ENCODE peak calls at places on chromosomes 4 and X, in seven cellular contexts. One of them, this sample, is unnamed.

GRCh38 chr4:6327220-6327917 is 57.7 kb downstream of the WFS1 start:
- DNase-seq in pancreas: peak
- DNase-seq in CD8-positive, alpha-beta memory T cell: peak
- DNase-seq in cardiac muscle cell: peak
- DNase-seq in stromal cell of bone marrow: peak
- DNase-seq in MV-4-11: peak
- DNase-seq in WERI-Rb-1: peak
- DNase-seq in this sample: peak

GRCh38 chrX:124098089-124098488 is 136.6 kb downstream of the STAG2 start:
- DNase-seq in pancreas: no peak
- DNase-seq in CD8-positive, alpha-beta memory T cell: no peak
- DNase-seq in cardiac muscle cell: peak
- DNase-seq in stromal cell of bone marrow: peak
- DNase-seq in MV-4-11: peak
- DNase-seq in WERI-Rb-1: no peak
- DNase-seq in this sample: no peak

GRCh38 chr4:151207868-151208267 is 69.1 kb upstream of the PRSS48 start:
- DNase-seq in pancreas: no peak
- DNase-seq in CD8-positive, alpha-beta memory T cell: no peak
- DNase-seq in cardiac muscle cell: no peak
- DNase-seq in stromal cell of bone marrow: no peak
- DNase-seq in MV-4-11: no peak
- DNase-seq in WERI-Rb-1: no peak
- DNase-seq in this sample: no peak

GRCh38 chr4:62644372-62644771 is 1444.2 kb downstream of the ADGRL3 start:
- DNase-seq in pancreas: no peak
- DNase-seq in CD8-positive, alpha-beta memory T cell: no peak
- DNase-seq in cardiac muscle cell: peak
- DNase-seq in stromal cell of bone marrow: no peak
- DNase-seq in MV-4-11: peak
- DNase-seq in WERI-Rb-1: peak
- DNase-seq in this sample: no peak

GRCh38 chrX:16587776-16588175 is 62.2 kb upstream of the S100G start:
- DNase-seq in pancreas: no peak
- DNase-seq in CD8-positive, alpha-beta memory T cell: no peak
- DNase-seq in cardiac muscle cell: no peak
- DNase-seq in stromal cell of bone marrow: no peak
- DNase-seq in MV-4-11: no peak
- DNase-seq in WERI-Rb-1: no peak
- DNase-seq in this sample: no peak

GRCh38 chr4:65599335-65599734 is 71.0 kb downstream of the EPHA5 start:
- DNase-seq in pancreas: no peak
- DNase-seq in CD8-positive, alpha-beta memory T cell: no peak
- DNase-seq in cardiac muscle cell: no peak
- DNase-seq in stromal cell of bone marrow: no peak
- DNase-seq in MV-4-11: no peak
- DNase-seq in WERI-Rb-1: no peak
- DNase-seq in this sample: no peak

GRCh38 chrX:30153881-30154260 is 61.5 kb upstream of the MAGEB2 start:
- DNase-seq in pancreas: no peak
- DNase-seq in CD8-positive, alpha-beta memory T cell: no peak
- DNase-seq in cardiac muscle cell: no peak
- DNase-seq in stromal cell of bone marrow: no peak
- DNase-seq in MV-4-11: no peak
- DNase-seq in WERI-Rb-1: no peak
- DNase-seq in this sample: no peak

GRCh38 chrX:44071847-44072545 is 98.8 kb upstream of the NDP start:
- DNase-seq in pancreas: no peak
- DNase-seq in CD8-positive, alpha-beta memory T cell: no peak
- DNase-seq in cardiac muscle cell: no peak
- DNase-seq in stromal cell of bone marrow: peak
- DNase-seq in MV-4-11: no peak
- DNase-seq in WERI-Rb-1: no peak
- DNase-seq in this sample: no peak

GRCh38 chr4:166972071-166972470 is 262.2 kb downstream of the SPOCK3 start:
- DNase-seq in pancreas: no peak
- DNase-seq in CD8-positive, alpha-beta memory T cell: no peak
- DNase-seq in cardiac muscle cell: peak
- DNase-seq in stromal cell of bone marrow: no peak
- DNase-seq in MV-4-11: no peak
- DNase-seq in WERI-Rb-1: no peak
- DNase-seq in this sample: no peak

GRCh38 chr4:155960522-155960921 is 6.9 kb upstream of the CTSO start:
- DNase-seq in pancreas: no peak
- DNase-seq in CD8-positive, alpha-beta memory T cell: no peak
- DNase-seq in cardiac muscle cell: peak
- DNase-seq in stromal cell of bone marrow: peak
- DNase-seq in MV-4-11: no peak
- DNase-seq in WERI-Rb-1: no peak
- DNase-seq in this sample: no peak

GRCh38 chrX:10749113-10749512 is 128.7 kb upstream of the MID1 start:
- DNase-seq in pancreas: no peak
- DNase-seq in CD8-positive, alpha-beta memory T cell: no peak
- DNase-seq in cardiac muscle cell: no peak
- DNase-seq in stromal cell of bone marrow: peak
- DNase-seq in MV-4-11: no peak
- DNase-seq in WERI-Rb-1: no peak
- DNase-seq in this sample: no peak

GRCh38 chrX:3516051-3516541 is 169.6 kb upstream of the MXRA5 start:
- DNase-seq in pancreas: no peak
- DNase-seq in CD8-positive, alpha-beta memory T cell: no peak
- DNase-seq in cardiac muscle cell: peak
- DNase-seq in stromal cell of bone marrow: no peak
- DNase-seq in MV-4-11: peak
- DNase-seq in WERI-Rb-1: no peak
- DNase-seq in this sample: no peak

GRCh38 chrX:154600962-154601374 is 16.0 kb downstream of the CTAG1A start:
- DNase-seq in pancreas: peak
- DNase-seq in CD8-positive, alpha-beta memory T cell: no peak
- DNase-seq in cardiac muscle cell: peak
- DNase-seq in stromal cell of bone marrow: no peak
- DNase-seq in MV-4-11: no peak
- DNase-seq in WERI-Rb-1: peak
- DNase-seq in this sample: no peak

GRCh38 chrX:49257846-49258748 is 6.4 kb downstream of the FOXP3 start:
- DNase-seq in pancreas: peak
- DNase-seq in CD8-positive, alpha-beta memory T cell: no peak
- DNase-seq in cardiac muscle cell: no peak
- DNase-seq in stromal cell of bone marrow: no peak
- DNase-seq in MV-4-11: no peak
- DNase-seq in WERI-Rb-1: no peak
- DNase-seq in this sample: no peak

GRCh38 chr4:20028694-20029093 is 223.0 kb upstream of the SLIT2 start:
- DNase-seq in pancreas: no peak
- DNase-seq in CD8-positive, alpha-beta memory T cell: no peak
- DNase-seq in cardiac muscle cell: no peak
- DNase-seq in stromal cell of bone marrow: peak
- DNase-seq in MV-4-11: no peak
- DNase-seq in WERI-Rb-1: no peak
- DNase-seq in this sample: no peak

GRCh38 chrX:130676861-130677260 is 226.1 kb downstream of the ENOX2 start:
- DNase-seq in pancreas: no peak
- DNase-seq in CD8-positive, alpha-beta memory T cell: no peak
- DNase-seq in cardiac muscle cell: peak
- DNase-seq in stromal cell of bone marrow: no peak
- DNase-seq in MV-4-11: no peak
- DNase-seq in WERI-Rb-1: no peak
- DNase-seq in this sample: no peak

GRCh38 chrX:153764786-153765137 is 713 bp downstream of the PLXNB3 start:
- DNase-seq in pancreas: peak
- DNase-seq in CD8-positive, alpha-beta memory T cell: peak
- DNase-seq in cardiac muscle cell: no peak
- DNase-seq in stromal cell of bone marrow: no peak
- DNase-seq in MV-4-11: no peak
- DNase-seq in WERI-Rb-1: no peak
- DNase-seq in this sample: peak

GRCh38 chr4:79599691-79600090 is 191.7 kb upstream of the GK2 start:
- DNase-seq in pancreas: no peak
- DNase-seq in CD8-positive, alpha-beta memory T cell: no peak
- DNase-seq in cardiac muscle cell: no peak
- DNase-seq in stromal cell of bone marrow: no peak
- DNase-seq in MV-4-11: no peak
- DNase-seq in WERI-Rb-1: no peak
- DNase-seq in this sample: no peak

GRCh38 chr4:98536631-98537030 is 121.8 kb downstream of the TSPAN5 start:
- DNase-seq in pancreas: no peak
- DNase-seq in CD8-positive, alpha-beta memory T cell: no peak
- DNase-seq in cardiac muscle cell: no peak
- DNase-seq in stromal cell of bone marrow: no peak
- DNase-seq in MV-4-11: no peak
- DNase-seq in WERI-Rb-1: no peak
- DNase-seq in this sample: no peak

GRCh38 chrX:24423960-24424359 is 41.1 kb upstream of the PDK3 start:
- DNase-seq in pancreas: no peak
- DNase-seq in CD8-positive, alpha-beta memory T cell: no peak
- DNase-seq in cardiac muscle cell: peak
- DNase-seq in stromal cell of bone marrow: peak
- DNase-seq in MV-4-11: peak
- DNase-seq in WERI-Rb-1: no peak
- DNase-seq in this sample: no peak

GRCh38 chr4:151427268-151427667 is 18.3 kb downstream of the FHIP1A start:
- DNase-seq in pancreas: no peak
- DNase-seq in CD8-positive, alpha-beta memory T cell: no peak
- DNase-seq in cardiac muscle cell: no peak
- DNase-seq in stromal cell of bone marrow: no peak
- DNase-seq in MV-4-11: no peak
- DNase-seq in WERI-Rb-1: no peak
- DNase-seq in this sample: no peak

GRCh38 chr4:141636771-141637460 is 533 bp downstream of the IL15 start:
- DNase-seq in pancreas: peak
- DNase-seq in CD8-positive, alpha-beta memory T cell: peak
- DNase-seq in cardiac muscle cell: peak
- DNase-seq in stromal cell of bone marrow: no peak
- DNase-seq in MV-4-11: no peak
- DNase-seq in WERI-Rb-1: peak
- DNase-seq in this sample: peak

GRCh38 chr4:164997324-164997723 is 19.9 kb upstream of the TRIM61 start:
- DNase-seq in pancreas: no peak
- DNase-seq in CD8-positive, alpha-beta memory T cell: no peak
- DNase-seq in cardiac muscle cell: no peak
- DNase-seq in stromal cell of bone marrow: no peak
- DNase-seq in MV-4-11: peak
- DNase-seq in WERI-Rb-1: peak
- DNase-seq in this sample: no peak

GRCh38 chr4:168648929-168649328 is 152.1 kb downstream of the PALLD start:
- DNase-seq in pancreas: no peak
- DNase-seq in CD8-positive, alpha-beta memory T cell: no peak
- DNase-seq in cardiac muscle cell: peak
- DNase-seq in stromal cell of bone marrow: peak
- DNase-seq in MV-4-11: no peak
- DNase-seq in WERI-Rb-1: no peak
- DNase-seq in this sample: no peak

GRCh38 chr4:184282895-184283654 is 65.4 kb upstream of the ENPP6 start:
- DNase-seq in pancreas: no peak
- DNase-seq in CD8-positive, alpha-beta memory T cell: no peak
- DNase-seq in cardiac muscle cell: no peak
- DNase-seq in stromal cell of bone marrow: no peak
- DNase-seq in MV-4-11: no peak
- DNase-seq in WERI-Rb-1: no peak
- DNase-seq in this sample: no peak

GRCh38 chr4:1852904-1853623 is 2.9 kb downstream of the LETM1 start:
- DNase-seq in pancreas: no peak
- DNase-seq in CD8-positive, alpha-beta memory T cell: no peak
- DNase-seq in cardiac muscle cell: no peak
- DNase-seq in stromal cell of bone marrow: no peak
- DNase-seq in MV-4-11: no peak
- DNase-seq in WERI-Rb-1: no peak
- DNase-seq in this sample: peak

GRCh38 chrX:19728083-19728648 is 159.2 kb downstream of the SH3KBP1 start:
- DNase-seq in pancreas: no peak
- DNase-seq in CD8-positive, alpha-beta memory T cell: no peak
- DNase-seq in cardiac muscle cell: no peak
- DNase-seq in stromal cell of bone marrow: no peak
- DNase-seq in MV-4-11: no peak
- DNase-seq in WERI-Rb-1: no peak
- DNase-seq in this sample: no peak

GRCh38 chr4:2598661-2599654 is 62.5 kb downstream of the FAM193A start:
- DNase-seq in pancreas: no peak
- DNase-seq in CD8-positive, alpha-beta memory T cell: no peak
- DNase-seq in cardiac muscle cell: peak
- DNase-seq in stromal cell of bone marrow: no peak
- DNase-seq in MV-4-11: peak
- DNase-seq in WERI-Rb-1: no peak
- DNase-seq in this sample: no peak

GRCh38 chrX:155767101-155767878 is 113.9 kb upstream of the VAMP7 start:
- DNase-seq in pancreas: peak
- DNase-seq in CD8-positive, alpha-beta memory T cell: no peak
- DNase-seq in cardiac muscle cell: peak
- DNase-seq in stromal cell of bone marrow: peak
- DNase-seq in MV-4-11: peak
- DNase-seq in WERI-Rb-1: peak
- DNase-seq in this sample: peak

GRCh38 chr4:26937136-26937535 is 76.5 kb downstream of the STIM2 start:
- DNase-seq in pancreas: no peak
- DNase-seq in CD8-positive, alpha-beta memory T cell: no peak
- DNase-seq in cardiac muscle cell: no peak
- DNase-seq in stromal cell of bone marrow: no peak
- DNase-seq in MV-4-11: peak
- DNase-seq in WERI-Rb-1: no peak
- DNase-seq in this sample: no peak

GRCh38 chr4:1459081-1459480 is 52.8 kb upstream of the NKX1-1 start:
- DNase-seq in pancreas: no peak
- DNase-seq in CD8-positive, alpha-beta memory T cell: no peak
- DNase-seq in cardiac muscle cell: no peak
- DNase-seq in stromal cell of bone marrow: no peak
- DNase-seq in MV-4-11: no peak
- DNase-seq in WERI-Rb-1: no peak
- DNase-seq in this sample: no peak

GRCh38 chrX:19705196-19705769 is 182.1 kb downstream of the SH3KBP1 start:
- DNase-seq in pancreas: no peak
- DNase-seq in CD8-positive, alpha-beta memory T cell: no peak
- DNase-seq in cardiac muscle cell: no peak
- DNase-seq in stromal cell of bone marrow: no peak
- DNase-seq in MV-4-11: no peak
- DNase-seq in WERI-Rb-1: no peak
- DNase-seq in this sample: no peak

GRCh38 chrX:22135171-22135711 is 103.1 kb downstream of the PHEX start:
- DNase-seq in pancreas: no peak
- DNase-seq in CD8-positive, alpha-beta memory T cell: no peak
- DNase-seq in cardiac muscle cell: peak
- DNase-seq in stromal cell of bone marrow: no peak
- DNase-seq in MV-4-11: no peak
- DNase-seq in WERI-Rb-1: no peak
- DNase-seq in this sample: no peak

GRCh38 chr4:62544428-62544827 is 1344.3 kb downstream of the ADGRL3 start:
- DNase-seq in pancreas: no peak
- DNase-seq in CD8-positive, alpha-beta memory T cell: no peak
- DNase-seq in cardiac muscle cell: peak
- DNase-seq in stromal cell of bone marrow: no peak
- DNase-seq in MV-4-11: peak
- DNase-seq in WERI-Rb-1: no peak
- DNase-seq in this sample: no peak

This sample was measured in upper lobe of left lung.